ENCODE peak calls at places on chromosomes 12 and 14, in eight cellular contexts. N, J, M, Z, D, I, Q and C are unnamed samples.

GRCh38 chr12:43283206-43283605 is 268.8 kb downstream of the ADAMTS20 start:
- DNase-seq in J (no peak), N (no peak), D (no peak), I (no peak), Q (no peak), M (no peak), Z (no peak), C (no peak)

GRCh38 chr12:14260011-14260993 is 105.2 kb upstream of the ATF7IP start:
- DNase-seq in M (peak), Z (peak), Q (peak), D (peak), J (peak), I (peak), N (peak), C (peak)

GRCh38 chr12:24760162-24760561 is 188.7 kb downstream of the BCAT1 start:
- DNase-seq in Z (no peak), D (no peak), M (no peak), N (no peak), Q (no peak), J (no peak), I (no peak), C (no peak)

GRCh38 chr12:49558526-49558925 is 9.4 kb downstream of the MCRS1 start:
- DNase-seq in Q (no peak), Z (no peak), M (no peak), I (no peak), N (no peak), J (no peak), D (peak), C (no peak)

GRCh38 chr12:119668315-119668651 is 350 bp downstream of the PRKAB1 start:
- DNase-seq in D (no peak), M (no peak), J (no peak), I (no peak), Z (no peak), Q (no peak), N (no peak), C (no peak)

GRCh38 chr12:80493466-80493865 is 49.4 kb downstream of the PTPRQ start:
- DNase-seq in M (no peak), Z (no peak), D (no peak), I (no peak), J (no peak), Q (no peak), N (no peak), C (no peak)

GRCh38 chr12:29990971-29991370 is 207.2 kb upstream of the TMTC1 start:
- DNase-seq in N (no peak), M (no peak), Q (no peak), J (no peak), I (no peak), Z (no peak), D (no peak), C (no peak)

GRCh38 chr12:86290615-86291014 is 34.4 kb upstream of the MGAT4C start:
- DNase-seq in M (no peak), D (no peak), N (no peak), J (no peak), Q (no peak), I (no peak), Z (no peak), C (no peak)

GRCh38 chr12:130754234-130755001 is 38.3 kb upstream of the RIMBP2 start:
- DNase-seq in N (no peak), D (no peak), I (no peak), Q (peak), Z (no peak), J (no peak), M (peak), C (no peak)

GRCh38 chr12:4144676-4145075 is 128.9 kb upstream of the CCND2 start:
- DNase-seq in I (no peak), M (no peak), J (no peak), Q (no peak), Z (no peak), N (no peak), D (no peak), C (no peak)

GRCh38 chr14:63155511-63156189 is 48.6 kb upstream of the RHOJ start:
- DNase-seq in N (no peak), Z (no peak), I (no peak), D (no peak), J (no peak), Q (no peak), M (no peak), C (no peak)

GRCh38 chr14:24673534-24674203 is 39.7 kb upstream of the GZMB start:
- DNase-seq in J (no peak), Z (no peak), D (no peak), I (no peak), M (no peak), N (no peak), Q (no peak), C (peak)

GRCh38 chr12:107684990-107685359 is 624 bp upstream of the PWP1 start:
- DNase-seq in N (peak), Z (no peak), Q (peak), M (no peak), I (no peak), D (no peak), J (no peak), C (peak)

GRCh38 chr14:65639216-65639615 is 226.7 kb downstream of the FUT8 start:
- DNase-seq in I (no peak), M (no peak), J (no peak), D (no peak), Q (no peak), N (no peak), Z (no peak), C (no peak)

GRCh38 chr12:2461645-2462044 is 333.1 kb upstream of the FKBP4 start:
- DNase-seq in N (no peak), Z (no peak), J (no peak), D (no peak), M (peak), I (no peak), Q (no peak), C (no peak)

GRCh38 chr14:101357038-101357437 is 204.3 kb upstream of the DIO3 start:
- DNase-seq in I (no peak), N (no peak), Z (no peak), D (no peak), Q (no peak), J (peak), M (peak), C (no peak)

GRCh38 chr12:109673379-109673778 is 40.2 kb upstream of the FAM222A start:
- DNase-seq in Q (no peak), N (no peak), D (no peak), J (no peak), I (no peak), Z (no peak), M (no peak), C (no peak)

GRCh38 chr12:47783821-47784819 is 11.1 kb downstream of the SLC48A1 start:
- DNase-seq in J (no peak), N (no peak), Q (no peak), M (peak), I (no peak), Z (no peak), D (peak), C (no peak)
- TF ChIP-seq POLR2A in J (no peak), N (no peak), Q (peak), M (no peak), I (no peak), Z (no peak), D (no peak), C (no peak)

GRCh38 chr12:124374567-124374966 is 79.7 kb downstream of the RFLNA start:
- DNase-seq in I (no peak), Z (no peak), N (no peak), M (no peak), J (no peak), Q (no peak), D (no peak), C (no peak)
- TF ChIP-seq POLR2AphosphoS5 in I (no peak), Z (no peak), N (no peak), M (no peak), J (no peak), Q (no peak), D (peak), C (no peak)

GRCh38 chr14:50937325-50937724 is 7.0 kb downstream of the PYGL start:
- DNase-seq in N (no peak), D (no peak), I (no peak), M (no peak), Q (no peak), J (no peak), Z (no peak), C (no peak)
- H3K27ac ChIP-seq in N (no peak), D (peak), I (no peak), M (no peak), Q (no peak), J (no peak), Z (no peak), C (no peak)

DNA sequence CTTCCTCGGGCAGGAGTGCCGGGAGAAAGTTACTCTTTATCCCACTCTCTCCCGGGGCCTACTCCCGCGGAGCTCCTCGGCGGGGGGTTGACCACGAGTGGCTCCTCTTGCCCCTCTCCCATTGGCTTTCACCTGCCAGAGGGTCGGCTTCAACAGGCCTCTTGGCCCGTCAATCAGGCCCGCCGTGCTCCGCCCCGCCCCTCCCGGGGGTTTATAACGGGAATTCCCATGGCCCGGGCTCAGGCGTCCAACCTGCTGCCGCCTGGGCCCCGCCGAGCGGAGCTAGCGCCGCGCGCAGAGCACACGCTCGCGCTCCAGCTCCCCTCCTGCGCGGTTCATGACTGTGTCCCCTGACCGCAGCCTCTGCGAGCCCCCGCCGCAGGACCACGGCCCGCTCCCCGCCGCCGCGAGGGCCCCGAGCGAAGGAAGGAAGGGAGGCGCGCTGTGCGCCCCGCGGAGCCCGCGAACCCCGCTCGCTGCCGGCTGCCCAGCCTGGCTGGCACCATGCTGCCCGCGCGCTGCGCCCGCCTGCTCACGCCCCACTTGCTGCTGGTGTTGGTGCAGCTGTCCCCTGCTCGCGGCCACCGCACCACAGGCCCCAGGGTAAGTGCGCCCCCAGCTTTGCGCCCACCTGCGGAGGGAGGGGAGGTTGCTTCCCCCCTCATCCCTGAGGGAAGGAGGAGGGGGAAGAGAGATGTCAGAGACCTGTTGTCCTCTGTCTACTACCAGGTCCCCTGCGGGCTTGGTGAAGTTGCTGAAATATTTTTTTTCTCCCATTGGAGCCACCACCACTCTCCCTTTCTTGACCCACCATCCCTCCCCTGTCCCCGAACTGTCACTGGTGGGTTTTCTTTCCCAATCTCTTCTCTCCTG is at the start of gene SMOC1:
- DNase-seq in J (no peak), Q (no peak), I (no peak), M (no peak), N (no peak), Z (peak), D (peak), C (peak)
- TF ChIP-seq POLR2A in J (no peak), Q (no peak), I (peak), M (no peak), N (no peak), Z (no peak), D (peak), C (no peak)

GRCh38 chr12:56224102-56224701 is at the start of gene NABP2:
- DNase-seq in M (peak), D (peak), Z (peak), I (peak), Q (peak), J (peak), N (peak), C (peak)
- TF ChIP-seq POLR2AphosphoS5 in M (peak), D (peak), Z (peak), I (peak), Q (peak), J (peak), N (peak), C (peak)

GRCh38 chr12:94971923-94972322 is 31.6 kb downstream of the NDUFA12 start:
- DNase-seq in I (no peak), M (no peak), Q (no peak), Z (no peak), D (no peak), N (no peak), J (no peak), C (no peak)
- H3K27ac ChIP-seq in I (no peak), M (no peak), Q (no peak), Z (no peak), D (no peak), N (no peak), J (no peak), C (no peak)

GRCh38 chr14:69152944-69153847 is at the start of gene DCAF5:
- DNase-seq in M (peak), Q (peak), D (peak), N (peak), J (peak), I (peak), Z (peak), C (peak)
- TF ChIP-seq POLR2A in M (no peak), Q (peak), D (peak), N (peak), J (peak), I (peak), Z (no peak), C (peak)

GRCh38 chr14:100148837-100149731 is 10.4 kb downstream of the DEGS2 start:
- DNase-seq in Z (no peak), I (no peak), M (no peak), Q (no peak), J (no peak), D (no peak), N (no peak), C (no peak)

GRCh38 chr14:100145682-100146464 is 13.6 kb downstream of the DEGS2 start:
- DNase-seq in Z (no peak), I (no peak), N (no peak), Q (no peak), M (no peak), D (no peak), J (no peak), C (no peak)

GRCh38 chr14:100146548-100147091 is 12.8 kb downstream of the DEGS2 start:
- DNase-seq in J (no peak), Q (no peak), I (no peak), D (no peak), Z (no peak), M (no peak), N (no peak), C (peak)

GRCh38 chr14:100147691-100148464 is 11.6 kb downstream of the DEGS2 start:
- DNase-seq in N (no peak), D (no peak), J (no peak), I (no peak), Q (no peak), M (no peak), Z (no peak), C (no peak)

DNA sequence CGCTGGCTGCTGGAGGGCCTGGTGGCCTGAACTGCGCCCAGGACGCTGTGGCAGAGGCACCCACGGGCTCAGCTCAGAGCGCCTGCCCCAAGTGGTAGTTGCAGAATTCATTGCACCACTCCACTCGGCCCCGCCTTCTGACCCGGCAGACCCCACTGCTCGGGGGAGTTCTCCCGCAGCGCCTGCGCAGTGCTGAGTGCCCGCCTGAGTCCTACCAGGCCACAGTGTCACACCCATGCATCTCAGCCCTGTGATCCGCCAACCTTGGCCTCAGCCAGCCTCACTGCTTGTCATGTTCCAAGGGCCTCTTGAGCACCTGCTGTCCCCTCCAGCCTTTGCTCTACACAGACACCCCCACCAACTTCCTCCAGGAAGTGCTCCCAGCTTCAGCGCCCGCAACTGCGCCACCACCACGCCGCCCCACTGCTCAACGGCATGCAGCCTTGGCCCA is 12.2 kb downstream of the DEGS2 start:
- DNase-seq in I (no peak), D (peak), Z (no peak), Q (no peak), M (no peak), J (no peak), N (no peak), C (no peak)
- TF ChIP-seq POLR2AphosphoS5 in I (no peak), D (peak), Z (no peak), Q (no peak), M (no peak), J (no peak), N (no peak), C (no peak)